ENCODE peak calls at places on chromosomes 4 and X, in seven cellular contexts. H, N, M, T, J, G and X are unnamed samples.
A peak's percentile ranks its signal among the peaks of the same experiment; 100 is the strongest.

GRCh38 chr4:168784786-168785461 is 225.1 kb downstream of the CBR4 start:
- DNase-seq in H (no peak), N (no peak), M (peak; percentile 22), T (no peak), J (peak; percentile 60), G (peak; percentile 67), X (no peak)

GRCh38 chrX:40267334-40268118 is 169.8 kb upstream of the BCOR start:
- DNase-seq in H (no peak), N (no peak), M (no peak), T (no peak), J (no peak), G (no peak), X (no peak)

GRCh38 chr4:53141308-53141707 is 224.6 kb downstream of the SCFD2 start:
- DNase-seq in H (no peak), N (no peak), M (peak; percentile 49), T (no peak), J (no peak), G (no peak), X (no peak)

GRCh38 chr4:87758278-87758677 is 41.1 kb upstream of the IBSP start:
- DNase-seq in H (peak; percentile 16), N (no peak), M (peak; percentile 3), T (no peak), J (peak; percentile 15), G (no peak), X (no peak)

GRCh38 chr4:6718932-6719610 is 3.1 kb downstream of the BLOC1S4 start:
- DNase-seq in H (no peak), N (no peak), M (no peak), T (no peak), J (no peak), G (no peak), X (no peak)

GRCh38 chr4:105158837-105159236 is 12.2 kb downstream of the TET2 start:
- DNase-seq in H (peak; percentile 76), N (no peak), M (peak; percentile 42), T (no peak), J (peak; percentile 22), G (no peak), X (no peak)

GRCh38 chr4:11511321-11511720 is 82.6 kb upstream of the HS3ST1 start:
- DNase-seq in H (peak; percentile 62), N (no peak), M (no peak), T (no peak), J (no peak), G (no peak), X (no peak)

GRCh38 chrX:53281321-53281822 is at the start of gene IQSEC2:
- DNase-seq in H (peak; percentile 80), N (peak; percentile 80), M (peak; percentile 75), T (peak; percentile 56), J (peak; percentile 73), G (peak; percentile 76), X (peak; percentile 63)

GRCh38 chrX:8755813-8756212 is 23.9 kb upstream of the ANOS1 start:
- DNase-seq in H (no peak), N (no peak), M (no peak), T (no peak), J (peak; percentile 74), G (no peak), X (no peak)

GRCh38 chr4:87679449-87680169 is 29.5 kb downstream of the DMP1 start:
- DNase-seq in H (peak; percentile 66), N (peak; percentile 38), M (peak; percentile 71), T (peak; percentile 27), J (peak; percentile 36), G (peak; percentile 76), X (peak; percentile 28)

DNA sequence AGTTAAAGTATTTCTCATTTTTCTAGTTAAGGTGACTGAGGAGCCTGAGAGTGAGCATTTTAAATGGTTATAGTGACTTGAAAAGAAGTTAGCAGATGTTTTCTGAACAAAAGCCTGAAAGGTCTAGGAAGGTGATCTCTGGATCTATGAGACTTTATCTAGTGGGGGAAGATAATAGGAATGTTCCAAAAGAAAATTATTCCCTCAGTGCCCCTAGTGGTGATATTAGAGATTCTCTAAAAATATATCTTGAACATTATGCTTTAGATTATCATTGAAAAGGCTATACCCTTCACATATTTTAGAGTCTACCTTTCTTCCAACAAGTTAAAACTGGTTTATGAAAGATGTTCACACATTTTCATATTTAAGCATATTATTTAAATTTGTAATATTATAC is 69.0 kb upstream of the SPANXN1 start:
- DNase-seq in H (no peak), N (no peak), M (no peak), T (no peak), J (no peak), G (no peak), X (no peak)
- TF ChIP-seq CTCF in H (no peak), N (no peak), M (no peak), T (peak; percentile 62), J (no peak), G (no peak), X (peak; percentile 45)

GRCh38 chrX:125203737-125204578 is 115.7 kb upstream of the TEX13C start:
- DNase-seq in H (no peak), N (peak; percentile 13), M (peak; percentile 0), T (peak; percentile 36), J (peak; percentile 25), G (no peak), X (no peak)

GRCh38 chrX:125203379-125203736 is 116.3 kb upstream of the TEX13C start:
- DNase-seq in H (no peak), N (no peak), M (no peak), T (peak; percentile 20), J (no peak), G (no peak), X (no peak)

GRCh38 chrX:125202486-125203378 is 116.9 kb upstream of the TEX13C start:
- DNase-seq in H (no peak), N (no peak), M (no peak), T (no peak), J (no peak), G (no peak), X (no peak)

GRCh38 chrX:125205918-125206665 is 113.6 kb upstream of the TEX13C start:
- DNase-seq in H (no peak), N (peak; percentile 13), M (no peak), T (peak; percentile 19), J (no peak), G (no peak), X (no peak)

DNA sequence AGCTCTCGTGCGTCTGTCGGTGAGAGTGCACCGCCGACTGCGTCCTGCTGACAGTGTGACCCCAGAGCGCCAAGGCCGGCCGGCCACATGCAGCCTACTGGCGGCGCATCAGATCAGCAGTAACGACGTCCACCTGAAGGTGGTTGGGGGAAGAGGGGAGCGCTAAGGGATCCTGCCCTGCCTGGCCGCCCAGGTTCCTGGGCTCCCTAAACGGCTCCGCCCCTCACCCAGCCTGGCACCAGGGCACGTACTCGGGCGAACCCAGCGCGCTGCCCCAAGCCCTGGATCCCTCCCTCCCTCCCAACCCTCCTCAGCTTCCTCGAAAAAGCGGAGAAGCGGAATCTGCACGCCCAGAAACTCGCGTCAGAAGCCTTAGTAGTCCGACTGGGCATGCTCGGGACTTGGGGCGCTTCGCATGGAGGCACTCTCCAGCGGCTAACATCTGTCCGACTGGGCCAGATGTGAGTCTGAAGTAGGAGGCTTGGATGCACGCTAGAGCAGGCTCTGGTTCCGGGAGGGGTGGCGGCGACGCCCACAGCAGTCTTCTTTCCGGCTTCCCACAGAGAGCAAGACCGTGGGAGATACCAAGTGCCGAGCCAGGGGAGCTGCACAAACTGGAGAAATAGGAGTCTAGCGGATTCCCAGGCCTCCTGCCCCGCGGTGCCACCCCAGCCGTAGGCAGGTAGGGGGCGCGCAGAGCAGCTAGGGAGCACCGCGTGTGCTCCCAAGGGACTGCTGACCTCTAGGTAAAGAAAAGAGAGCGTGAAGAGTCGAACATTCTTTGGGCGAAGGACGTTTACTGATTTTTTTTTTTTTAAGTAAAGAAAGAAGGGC is 114.4 kb upstream of the TEX13C start:
- DNase-seq in H (no peak), N (peak; percentile 53), M (peak; percentile 6), T (peak; percentile 26), J (peak; percentile 46), G (no peak), X (no peak)
- TF ChIP-seq CTCF in H (no peak), N (no peak), M (no peak), T (no peak), J (no peak), G (no peak), X (no peak)

DNA sequence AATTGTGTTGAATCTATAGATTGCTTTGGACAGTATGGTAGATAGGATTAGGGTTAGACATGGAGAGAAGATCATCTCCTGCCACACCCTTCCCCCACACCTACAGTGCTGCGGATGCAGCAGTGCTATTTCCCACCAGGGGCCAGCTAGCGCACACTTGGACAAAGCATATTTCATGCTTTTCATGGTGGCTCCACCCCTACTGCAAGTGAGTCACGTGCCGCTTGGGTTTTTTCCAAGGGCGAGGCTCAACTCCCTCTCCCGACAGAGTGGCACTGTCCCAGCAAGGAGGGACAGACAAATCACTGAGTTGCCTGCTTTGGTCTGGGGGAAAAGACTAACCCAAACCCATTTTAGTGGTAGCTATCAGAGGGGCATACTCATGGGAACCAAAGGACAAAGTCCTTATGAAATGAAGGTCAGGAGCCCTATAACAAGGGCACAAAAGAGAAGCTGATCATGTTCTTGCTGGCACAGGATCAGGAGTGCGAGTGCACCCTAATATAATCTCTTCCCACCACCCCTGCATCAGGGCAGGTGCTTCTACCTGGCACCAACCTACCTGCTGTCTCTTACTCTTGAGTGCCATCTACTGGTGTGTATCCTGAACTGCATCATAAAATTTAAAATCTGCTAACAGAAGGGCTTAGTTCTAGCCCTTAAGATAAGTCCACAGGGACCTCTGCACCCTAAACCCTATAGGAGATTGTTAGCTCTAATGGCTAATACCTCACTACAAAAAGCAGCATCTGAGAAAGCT is 55.1 kb upstream of the PGAM4 start:
- DNase-seq in H (peak; percentile 2), N (peak; percentile 73), M (no peak), T (no peak), J (peak; percentile 28), G (peak; percentile 3), X (peak; percentile 1)
- TF ChIP-seq CTCF in H (peak; percentile 56), N (peak; percentile 57), M (peak; percentile 54), T (peak; percentile 47), J (peak; percentile 52), G (peak; percentile 60), X (peak; percentile 76)

DNA sequence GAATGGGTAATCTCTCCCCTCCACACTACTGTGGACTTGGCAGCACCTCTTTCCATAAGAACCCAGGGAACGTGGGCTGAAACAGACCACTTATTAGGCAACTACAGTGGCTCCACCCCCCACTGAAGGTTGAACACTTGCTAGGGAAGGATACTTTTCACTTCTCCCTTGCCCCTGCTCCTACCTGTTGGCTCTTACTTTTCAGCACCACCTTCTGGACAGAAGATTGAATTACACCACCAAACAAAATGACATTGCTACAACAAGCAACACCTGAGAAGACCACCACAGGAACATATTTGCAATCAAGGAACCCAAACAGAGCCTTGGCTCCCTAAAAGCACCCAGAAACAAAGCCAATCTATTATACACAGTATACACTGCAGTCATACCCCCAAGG is 132.1 kb upstream of the CXCL13 start:
- DNase-seq in H (peak; percentile 13), N (no peak), M (no peak), T (no peak), J (peak; percentile 52), G (peak; percentile 39), X (peak; percentile 10)
- TF ChIP-seq CTCF in H (peak; percentile 56), N (peak; percentile 12), M (peak; percentile 45), T (no peak), J (peak; percentile 48), G (peak; percentile 50), X (peak; percentile 73)

GRCh38 chr4:176642472-176642871 is 150.2 kb downstream of the VEGFC start:
- DNase-seq in H (no peak), N (no peak), M (no peak), T (no peak), J (peak; percentile 23), G (no peak), X (no peak)
- TF ChIP-seq CTCF in H (no peak), N (no peak), M (no peak), T (no peak), J (no peak), G (no peak), X (peak; percentile 35)